ENCODE peak calls at places on chromosomes 2 and 18, in ten cellular contexts. F is AG09309, S is breast epithelium, J is BJ, M is MCF 10A, E is GM13976, D is AG09319, P is A549, L is neural progenitor cell, Y is fibroblast of mammary gland. U is an unnamed sample.

GRCh38 chr2:106882658-106883057 is 3.3 kb downstream of the ST6GAL2 start:
- DNase-seq in F (no peak), S (no peak), J (no peak), M (no peak), E (no peak), D (no peak), P (peak), L (peak), Y (no peak), U (no peak)

GRCh38 chr2:26883971-26884370 is 36.0 kb downstream of the DPYSL5 start:
- DNase-seq in F (no peak), S (no peak), J (no peak), M (no peak), E (no peak), D (no peak), P (no peak), L (no peak), Y (no peak), U (no peak)

GRCh38 chr2:109662889-109663288 is 48.7 kb downstream of the SOWAHC start:
- DNase-seq in F (no peak), S (no peak), J (no peak), M (peak), E (no peak), D (no peak), P (no peak), L (no peak), Y (no peak), U (no peak)

GRCh38 chr2:31581124-31581795 is 522 bp upstream of the SRD5A2 start:
- DNase-seq in F (no peak), S (no peak), J (no peak), M (no peak), E (no peak), D (no peak), P (no peak), L (no peak), Y (no peak), U (no peak)

GRCh38 chr18:57915241-57915640 is 112.1 kb upstream of the ATP8B1 start:
- DNase-seq in F (no peak), S (no peak), J (no peak), M (no peak), E (no peak), D (peak), P (no peak), L (no peak), Y (no peak), U (no peak)

GRCh38 chr2:237444026-237444425 is 30.1 kb upstream of the COL6A3 start:
- DNase-seq in F (no peak), S (no peak), J (no peak), M (no peak), E (no peak), D (no peak), P (no peak), L (no peak), Y (no peak), U (no peak)

GRCh38 chr18:78726326-78727056 is 253.1 kb upstream of the SALL3 start:
- DNase-seq in F (no peak), S (no peak), J (no peak), M (no peak), E (no peak), D (no peak), P (no peak), L (no peak), Y (no peak), U (no peak)

GRCh38 chr18:46917108-46917807 is at the start of the genes KATNAL2 and PIAS2:
- DNase-seq in F (no peak), S (peak), J (no peak), M (peak), E (peak), D (peak), P (peak), L (peak), Y (peak), U (peak)

GRCh38 chr2:109175350-109175678 is 46.3 kb downstream of the SH3RF3 start:
- DNase-seq in F (no peak), S (no peak), J (no peak), M (no peak), E (no peak), D (no peak), P (no peak), L (no peak), Y (no peak), U (no peak)

GRCh38 chr2:39435254-39435653 is 1.8 kb downstream of the MAP4K3 start:
- DNase-seq in F (no peak), S (no peak), J (no peak), M (peak), E (no peak), D (no peak), P (no peak), L (peak), Y (no peak), U (no peak)

GRCh38 chr2:12918841-12919445 is 202.2 kb downstream of the TRIB2 start:
- DNase-seq in F (peak), S (peak), J (peak), M (peak), E (no peak), D (peak), P (no peak), L (no peak), Y (peak), U (peak)

GRCh38 chr18:34647251-34647650 is 62.8 kb upstream of the DTNA start:
- DNase-seq in F (no peak), S (no peak), J (no peak), M (no peak), E (no peak), D (no peak), P (peak), L (peak), Y (no peak), U (no peak)

GRCh38 chr18:42508683-42509347 is 553.8 kb downstream of the PIK3C3 start:
- DNase-seq in F (no peak), S (no peak), J (no peak), M (no peak), E (no peak), D (no peak), P (no peak), L (no peak), Y (no peak), U (no peak)

GRCh38 chr2:241011296-241011600 is 12.8 kb downstream of the SNED1 start:
- DNase-seq in F (no peak), S (peak), J (no peak), M (no peak), E (no peak), D (no peak), P (no peak), L (no peak), Y (no peak), U (no peak)

GRCh38 chr2:58558866-58559265 is 317.7 kb upstream of the FANCL start:
- DNase-seq in F (no peak), S (no peak), J (no peak), M (no peak), E (no peak), D (no peak), P (no peak), L (peak), Y (no peak), U (no peak)

GRCh38 chr2:58553522-58553921 is 312.4 kb upstream of the FANCL start:
- DNase-seq in F (no peak), S (no peak), J (no peak), M (no peak), E (no peak), D (no peak), P (no peak), L (no peak), Y (no peak), U (no peak)

GRCh38 chr2:58557166-58557565 is 316.0 kb upstream of the FANCL start:
- DNase-seq in F (no peak), S (no peak), J (no peak), M (no peak), E (no peak), D (no peak), P (no peak), L (peak), Y (no peak), U (no peak)

GRCh38 chr2:58553937-58554336 is 312.8 kb upstream of the FANCL start:
- DNase-seq in F (no peak), S (no peak), J (no peak), M (peak), E (no peak), D (no peak), P (peak), L (peak), Y (peak), U (no peak)
- TF ChIP-seq CTCF in F (peak), S (no peak), J (peak), M (no peak), E (peak), D (peak), P (peak), L (peak), Y (peak), U (peak)

GRCh38 chr2:219003267-219003634 is 10.0 kb upstream of the CRYBA2 start:
- DNase-seq in F (no peak), S (no peak), J (no peak), M (no peak), E (no peak), D (no peak), P (no peak), L (no peak), Y (no peak), U (no peak)
- TF ChIP-seq CTCF in F (no peak), S (no peak), J (no peak), M (no peak), E (peak), D (no peak), P (no peak), L (no peak), Y (no peak), U (no peak)

GRCh38 chr2:751474-751873 is 74.3 kb upstream of the TMEM18 start:
- DNase-seq in F (no peak), S (no peak), J (no peak), M (no peak), E (no peak), D (no peak), P (no peak), L (no peak), Y (no peak), U (no peak)

GRCh38 chr2:750628-751027 is 73.4 kb upstream of the TMEM18 start:
- DNase-seq in F (no peak), S (no peak), J (no peak), M (no peak), E (no peak), D (no peak), P (no peak), L (no peak), Y (no peak), U (no peak)

GRCh38 chr2:747774-748351 is 70.7 kb upstream of the TMEM18 start:
- DNase-seq in F (no peak), S (no peak), J (no peak), M (no peak), E (no peak), D (no peak), P (no peak), L (no peak), Y (no peak), U (no peak)

DNA sequence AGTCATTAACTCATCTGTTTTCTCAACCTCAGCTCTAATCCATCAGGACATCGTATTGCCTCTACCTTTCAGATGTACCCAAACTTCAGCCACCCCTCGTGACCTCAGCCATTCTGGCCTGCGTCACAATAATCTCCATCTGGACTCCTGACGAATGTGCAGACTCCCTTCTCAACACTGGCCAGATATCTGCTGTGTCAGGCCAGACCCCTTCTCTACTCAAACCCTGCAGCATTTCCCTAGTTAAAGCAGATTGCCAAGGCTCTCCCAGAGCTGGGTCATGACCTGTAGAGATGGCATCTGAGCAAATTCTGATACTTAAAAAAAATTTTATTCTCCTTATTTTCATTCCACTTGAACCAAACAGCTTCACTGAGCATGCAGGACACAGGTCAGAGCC is 69.5 kb upstream of the TMEM18 start:
- DNase-seq in F (no peak), S (no peak), J (no peak), M (no peak), E (no peak), D (no peak), P (no peak), L (no peak), Y (no peak), U (no peak)
- TF ChIP-seq CTCF in F (no peak), S (no peak), J (no peak), M (no peak), E (no peak), D (no peak), P (no peak), L (no peak), Y (no peak), U (no peak)

DNA sequence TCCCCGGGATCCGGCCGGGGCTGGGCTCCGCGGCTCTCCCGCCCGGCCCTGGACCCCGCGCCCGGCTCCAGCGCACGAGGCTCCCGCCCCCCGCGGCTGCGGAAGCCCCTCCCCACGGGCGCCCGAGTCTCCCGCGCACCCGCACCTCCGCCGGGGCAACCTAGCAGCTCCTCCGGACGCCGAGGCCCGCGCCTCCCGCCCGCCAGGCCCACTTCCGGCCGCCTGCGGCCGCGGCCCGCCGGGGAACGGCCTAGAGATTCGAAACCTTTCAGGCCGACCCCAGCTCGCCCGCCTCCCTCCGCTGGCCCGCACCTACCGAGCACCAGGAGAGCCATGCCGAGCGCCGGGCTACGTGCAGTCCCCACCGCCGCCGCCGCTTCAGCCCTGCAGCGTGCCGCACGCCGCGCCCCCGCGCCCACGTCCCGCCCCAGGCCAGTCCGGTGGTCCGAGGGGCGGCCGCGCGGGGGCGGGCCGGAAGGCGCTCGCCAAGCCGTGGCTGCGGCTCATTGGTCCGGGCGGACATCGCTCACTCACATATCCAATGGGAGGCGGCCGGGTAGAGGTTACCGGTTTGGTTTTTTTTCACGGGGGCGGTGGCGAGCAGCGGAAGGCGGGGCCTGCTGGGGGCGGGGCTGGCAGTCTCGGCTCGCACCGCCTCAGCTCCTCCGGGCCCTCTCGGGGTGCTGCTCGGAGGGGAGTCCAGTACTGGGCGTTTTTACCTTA is at the start of gene PDIA6:
- DNase-seq in F (peak), S (peak), J (peak), M (peak), E (peak), D (peak), P (peak), L (peak), Y (peak), U (peak)
- TF ChIP-seq CTCF in F (no peak), S (no peak), J (no peak), M (no peak), E (no peak), D (no peak), P (no peak), L (no peak), Y (no peak), U (no peak)

GRCh38 chr2:143433158-143433557 is 303.9 kb downstream of the ARHGAP15 start:
- DNase-seq in F (no peak), S (no peak), J (no peak), M (peak), E (no peak), D (no peak), P (no peak), L (peak), Y (no peak), U (no peak)
- TF ChIP-seq CTCF in F (no peak), S (no peak), J (no peak), M (no peak), E (no peak), D (no peak), P (no peak), L (peak), Y (no peak), U (no peak)

U was measured in foreskin fibroblast.